ENCODE peak calls at places on chromosomes 13 and 19, in four cellular contexts. R is BE2C, M is neural progenitor cell, G is fibroblast of lung. K is an unnamed sample.

GRCh38 chr19:58182577-58182988 is 278 bp upstream of the ZNF274 start:
- DNase-seq in M (no peak), R (no peak), G (no peak), K (no peak)

GRCh38 chr19:10252707-10253106 is 693 bp downstream of the MRPL4 start:
- DNase-seq in M (no peak), G (no peak), R (no peak), K (no peak)

GRCh38 chr13:51125495-51126226 is 14.6 kb upstream of the C13orf42 start:
- DNase-seq in R (peak; percentile 69), G (peak; percentile 50), M (peak; percentile 85), K (peak; percentile 91)

GRCh38 chr13:49958321-49958720 is 22.2 kb upstream of the SPRYD7 start:
- DNase-seq in M (peak; percentile 8), G (peak; percentile 37), R (no peak), K (no peak)

GRCh38 chr19:14432817-14433453 is at the start of gene PKN1:
- DNase-seq in G (no peak), M (peak; percentile 91), R (peak; percentile 74), K (peak; percentile 88)

GRCh38 chr19:40200352-40201099 is 9.3 kb downstream of the MAP3K10 start:
- DNase-seq in R (no peak), G (peak; percentile 27), M (no peak), K (no peak)

GRCh38 chr13:20192470-20193141 is at the start of gene GJB2:
- DNase-seq in R (no peak), M (peak; percentile 49), G (no peak), K (peak; percentile 43)

GRCh38 chr13:41610426-41610825 is 153.1 kb downstream of the RGCC start:
- DNase-seq in G (peak; percentile 92), R (no peak), M (no peak), K (no peak)

GRCh38 chr13:50122465-50122864 is 107.2 kb downstream of the KCNRG start:
- DNase-seq in M (peak; percentile 13), R (no peak), G (no peak), K (peak; percentile 38)

GRCh38 chr19:16259385-16260159 is 61.9 kb downstream of the AP1M1 start:
- DNase-seq in G (no peak), R (no peak), M (no peak), K (no peak)

GRCh38 chr13:52846567-52847321 is 1.7 kb downstream of the PCDH8 start:
- DNase-seq in R (no peak), M (peak; percentile 95), G (peak; percentile 25), K (peak; percentile 91)

GRCh38 chr13:42684226-42684625 is 97.2 kb upstream of the FAM216B start:
- DNase-seq in G (no peak), M (no peak), R (no peak), K (no peak)

GRCh38 chr13:113151745-113152707 is 6.4 kb upstream of the PROZ start:
- DNase-seq in G (peak; percentile 69), M (no peak), R (no peak), K (no peak)

GRCh38 chr13:41311607-41312500 is 787 bp downstream of the NAA16 start:
- DNase-seq in R (peak; percentile 64), M (peak; percentile 62), G (peak; percentile 41), K (peak; percentile 49)

GRCh38 chr19:53772943-53773342 is 51.2 kb downstream of the NLRP12 start:
- DNase-seq in M (peak; percentile 81), R (peak; percentile 59), G (peak; percentile 46), K (peak; percentile 95)

GRCh38 chr19:41646589-41647204 is 19.8 kb upstream of the CEACAM4 start:
- DNase-seq in M (no peak), R (peak; percentile 50), G (no peak), K (peak; percentile 78)

GRCh38 chr13:21336609-21337008 is 122.5 kb downstream of the ZDHHC20 start:
- DNase-seq in R (no peak), G (no peak), M (peak; percentile 12), K (no peak)

GRCh38 chr13:23921451-23921888 is 24.2 kb upstream of the C1QTNF9B start:
- DNase-seq in R (no peak), M (peak; percentile 58), G (peak; percentile 73), K (peak; percentile 90)

GRCh38 chr13:39602614-39603366 is at the start of gene LHFPL6:
- DNase-seq in G (peak; percentile 83), M (peak; percentile 90), R (peak; percentile 66), K (peak; percentile 88)

GRCh38 chr13:54636231-54636630 is 1607.6 kb downstream of the OLFM4 start:
- DNase-seq in M (peak; percentile 16), G (no peak), R (no peak), K (no peak)

GRCh38 chr13:113296842-113297369 is at the start of gene LAMP1:
- DNase-seq in M (peak; percentile 98), R (peak; percentile 99), G (peak; percentile 96), K (peak; percentile 97)

GRCh38 chr13:72920097-72920496 is 138.2 kb downstream of the PIBF1 start:
- DNase-seq in G (peak; percentile 26), M (no peak), R (no peak), K (no peak)

GRCh38 chr19:57570707-57571106 is 8.0 kb downstream of the ZNF416 start:
- DNase-seq in M (no peak), R (no peak), G (no peak), K (no peak)

GRCh38 chr13:99220199-99220931 is 19.7 kb downstream of the UBAC2 start:
- DNase-seq in M (no peak), R (no peak), G (no peak), K (no peak)

GRCh38 chr13:99217461-99218101 is 16.9 kb downstream of the UBAC2 start:
- DNase-seq in M (no peak), R (no peak), G (no peak), K (no peak)

GRCh38 chr13:99218545-99218944 is 17.9 kb downstream of the UBAC2 start:
- DNase-seq in R (no peak), M (peak; percentile 21), G (peak; percentile 19), K (no peak)

GRCh38 chr13:99218126-99218525 is 17.5 kb downstream of the UBAC2 start:
- DNase-seq in G (no peak), M (no peak), R (no peak), K (no peak)

GRCh38 chr13:99218969-99219368 is 18.3 kb downstream of the UBAC2 start:
- DNase-seq in G (no peak), R (no peak), M (no peak), K (no peak)
- H3K4me1 ChIP-seq in G (no peaks in the 10 kb centered on the region), R (no peaks in the 10 kb centered on the region), M (peaks cover 35% of the 10 kb centered on the region), K (peaks cover 22% of the 10 kb centered on the region)

GRCh38 chr13:111512707-111513106 is 192.3 kb downstream of the TEX29 start:
- DNase-seq in G (no peak), R (no peak), M (no peak), K (no peak)
- H3K4me1 ChIP-seq in G (no peaks in the 10 kb centered on the region), R (no peaks in the 10 kb centered on the region), M (peaks cover 4% of the 10 kb centered on the region), K (peaks cover 5% of the 10 kb centered on the region)

GRCh38 chr19:2490659-2491058 is 14.7 kb downstream of the GADD45B start:
- DNase-seq in R (no peak), G (no peak), M (no peak), K (no peak)

GRCh38 chr19:2494447-2495129 is 18.7 kb downstream of the GADD45B start:
- DNase-seq in R (peak; percentile 57), G (peak; percentile 77), M (peak; percentile 75), K (peak; percentile 63)

GRCh38 chr19:2494084-2494446 is 18.1 kb downstream of the GADD45B start:
- DNase-seq in M (no peak), G (peak; percentile 87), R (peak; percentile 43), K (no peak)

GRCh38 chr19:2491130-2491801 is 15.3 kb downstream of the GADD45B start:
- DNase-seq in M (no peak), G (peak; percentile 92), R (peak; percentile 46), K (no peak)

DNA sequence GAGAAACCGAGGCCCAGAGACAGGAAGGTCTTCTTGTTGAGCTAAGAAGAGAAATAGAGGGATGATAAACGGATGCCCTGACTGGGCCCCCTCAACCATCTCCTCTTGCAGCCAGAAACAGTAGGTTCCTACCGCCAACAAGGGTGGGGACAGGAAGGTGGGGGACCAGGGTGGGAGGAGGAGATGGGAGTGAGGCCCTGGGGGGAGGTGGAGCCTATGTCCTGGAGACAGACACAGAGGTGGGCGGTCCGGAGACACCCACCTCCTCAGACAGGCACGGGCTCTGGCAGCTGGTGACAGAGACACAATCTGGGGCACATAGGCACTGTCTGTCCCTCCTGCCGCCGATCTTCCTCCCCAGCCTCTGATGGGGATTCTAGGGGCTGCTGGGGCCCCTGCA is 16.9 kb downstream of the GADD45B start:
- DNase-seq in G (no peak), R (no peak), M (no peak), K (no peak)
- H3K4me1 ChIP-seq in G (peaks cover 20% of the 10 kb centered on the region), R (no peaks in the 10 kb centered on the region), M (peaks cover 8% of the 10 kb centered on the region), K (peaks cover 14% of the 10 kb centered on the region)

DNA sequence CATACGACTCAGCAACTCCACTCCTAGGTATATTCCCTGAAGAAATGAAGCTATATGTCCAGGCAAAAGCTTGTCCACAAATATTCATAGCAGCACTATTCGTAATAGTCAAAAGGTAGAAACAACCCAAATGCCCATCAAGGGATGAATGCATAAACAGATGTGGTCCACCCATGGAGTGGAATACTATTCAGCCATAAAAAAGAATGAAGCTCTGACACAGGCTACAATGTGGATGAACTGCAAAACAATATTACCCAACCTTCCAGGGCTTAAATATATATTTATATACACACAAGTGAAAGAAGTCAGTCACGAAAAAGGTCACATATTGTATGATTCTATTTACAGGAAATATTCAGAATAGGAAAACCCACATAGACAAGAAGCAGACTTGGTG is 19.7 kb downstream of the RFX2 start:
- DNase-seq in R (no peak), M (no peak), G (no peak), K (no peak)
- H3K4me1 ChIP-seq in R (peaks cover 15% of the 10 kb centered on the region), M (peaks cover 30% of the 10 kb centered on the region), G (peaks cover 32% of the 10 kb centered on the region), K (peaks cover 26% of the 10 kb centered on the region)

DNA sequence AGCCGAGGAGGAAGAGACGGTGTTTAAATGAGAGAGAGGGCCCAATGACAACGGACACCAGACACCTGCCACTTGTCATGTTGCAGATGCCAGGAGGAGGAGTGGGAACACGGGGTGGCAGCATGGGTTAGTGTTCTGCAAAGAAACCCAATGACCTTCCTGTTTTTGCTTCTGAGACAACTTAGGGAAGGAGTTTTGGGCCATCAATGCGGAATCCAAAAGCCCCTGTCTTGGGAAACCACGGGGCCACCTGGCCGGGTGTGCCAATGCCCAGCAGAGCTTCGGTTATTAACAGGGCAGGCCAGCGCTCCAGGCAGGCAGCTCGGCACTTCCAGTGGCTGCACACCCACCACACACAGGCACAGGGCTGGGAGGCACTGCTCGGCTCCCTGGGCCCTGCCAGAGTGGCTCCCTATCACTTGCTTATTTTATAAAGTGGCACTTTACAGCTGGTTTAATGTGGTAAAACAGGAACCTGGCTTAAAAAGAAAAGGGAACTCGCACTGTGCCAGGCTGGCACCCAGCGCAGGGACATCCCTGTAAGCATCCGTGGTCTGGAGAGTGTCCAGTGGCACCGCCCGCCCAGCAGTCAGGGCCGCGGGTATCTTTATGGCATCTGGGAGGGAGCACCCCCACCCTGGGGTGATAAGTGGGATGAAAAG is 19.1 kb downstream of the ELL start:
- DNase-seq in M (no peak), G (no peak), R (no peak), K (no peak)
- H3K4me1 ChIP-seq in M (no peaks in the 10 kb centered on the region), G (peaks cover 26% of the 10 kb centered on the region), R (peaks cover 21% of the 10 kb centered on the region), K (no peaks in the 10 kb centered on the region)

DNA sequence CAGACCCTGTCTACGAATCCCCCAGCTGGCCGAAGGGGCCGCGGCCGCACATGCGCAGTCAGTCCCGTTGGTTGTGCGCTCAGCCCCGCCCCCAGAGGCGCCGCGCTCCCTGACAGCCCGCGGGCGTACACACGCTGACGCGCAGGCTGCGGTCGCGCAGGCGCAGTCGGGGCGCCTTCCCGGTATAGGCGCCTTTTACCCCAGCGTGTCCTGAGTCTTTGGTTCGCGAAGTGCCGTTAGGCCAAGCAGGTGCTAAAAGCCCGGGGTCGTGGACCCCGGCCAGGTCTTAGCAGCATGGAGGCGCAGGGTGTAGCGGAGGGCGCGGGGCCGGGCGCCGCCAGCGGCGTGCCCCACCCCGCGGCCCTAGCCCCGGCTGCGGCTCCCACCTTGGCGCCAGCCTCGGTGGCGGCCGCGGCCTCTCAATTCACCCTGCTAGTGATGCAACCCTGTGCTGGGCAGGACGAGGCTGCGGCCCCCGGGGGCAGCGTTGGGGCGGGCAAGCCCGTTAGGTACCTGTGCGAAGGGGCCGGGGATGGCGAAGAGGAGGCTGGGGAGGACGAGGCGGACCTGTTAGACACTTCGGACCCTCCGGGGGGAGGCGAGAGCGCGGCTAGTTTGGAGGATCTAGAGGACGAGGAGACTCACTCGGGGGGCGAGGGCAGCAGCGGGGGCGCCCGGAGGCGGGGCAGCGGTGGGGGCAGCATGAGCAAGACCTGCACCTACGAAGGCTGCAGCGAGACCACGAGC is at the start of gene RFXAP:
- DNase-seq in M (peak; percentile 97), R (peak; percentile 96), G (peak; percentile 73), K (peak; percentile 94)
- H3K4me1 ChIP-seq in M (peaks cover 11% of the 10 kb centered on the region), R (no peaks in the 10 kb centered on the region), G (peaks cover 3% of the 10 kb centered on the region), K (peaks cover 24% of the 10 kb centered on the region)